ENCODE peak calls at places on chromosomes 13 and 19, in six cellular contexts. B is mucosa of descending colon, W is neural crest cell, G is T-helper 9 cell, N is EH, V is lower lobe of right lung. J is an unnamed sample.

GRCh38 chr19:48868196-48868886 is at the start of gene PLEKHA4:
- DNase-seq in B (peak), W (no peak), G (no peak), N (peak), V (peak), J (no peak)

GRCh38 chr19:11088508-11089253 is 582 bp upstream of the LDLR start:
- DNase-seq in B (peak), W (no peak), G (no peak), N (no peak), V (no peak), J (peak)

GRCh38 chr13:111080642-111081041 is 34.5 kb upstream of the ARHGEF7 start:
- DNase-seq in B (no peak), W (no peak), G (no peak), N (no peak), V (no peak), J (no peak)

GRCh38 chr19:3512562-3512961 is 6.5 kb downstream of the FZR1 start:
- DNase-seq in B (no peak), W (no peak), G (no peak), N (no peak), V (no peak), J (no peak)

GRCh38 chr19:14006766-14007562 is 844 bp upstream of the RFX1 start:
- DNase-seq in B (no peak), W (peak), G (no peak), N (no peak), V (peak), J (no peak)

GRCh38 chr13:42553098-42554046 is 20.6 kb upstream of the TNFSF11 start:
- DNase-seq in B (peak), W (no peak), G (no peak), N (peak), V (no peak), J (no peak)

GRCh38 chr13:102517959-102518358 is 78.8 kb upstream of the TPP2 start:
- DNase-seq in B (no peak), W (no peak), G (no peak), N (no peak), V (no peak), J (no peak)

GRCh38 chr13:113152894-113153809 is 5.3 kb upstream of the PROZ start:
- DNase-seq in B (peak), W (peak), G (peak), N (no peak), V (peak), J (peak)

GRCh38 chr13:40317980-40318327 is 348.5 kb downstream of the FOXO1 start:
- DNase-seq in B (no peak), W (no peak), G (no peak), N (no peak), V (no peak), J (no peak)

GRCh38 chr19:11451942-11452813 is 16.7 kb downstream of the PRKCSH start:
- DNase-seq in B (no peak), W (no peak), G (no peak), N (no peak), V (no peak), J (peak)

GRCh38 chr19:54481326-54481930 is 8.3 kb upstream of the CDC42EP5 start:
- DNase-seq in B (no peak), W (peak), G (peak), N (peak), V (no peak), J (peak)

GRCh38 chr19:4969772-4970531 is 1.0 kb downstream of the KDM4B start:
- DNase-seq in B (peak), W (no peak), G (no peak), N (peak), V (no peak), J (peak)

GRCh38 chr13:24128112-24128511 is 32.4 kb upstream of the SPATA13 start:
- DNase-seq in B (no peak), W (no peak), G (no peak), N (no peak), V (no peak), J (no peak)

GRCh38 chr13:81487151-81487550 is 1146.2 kb upstream of the SPRY2 start:
- DNase-seq in B (peak), W (peak), G (no peak), N (no peak), V (no peak), J (peak)

GRCh38 chr13:28753208-28753892 is 34.6 kb upstream of the SLC46A3 start:
- DNase-seq in B (peak), W (no peak), G (no peak), N (peak), V (peak), J (no peak)

GRCh38 chr13:89584058-89584457 is 1763.4 kb upstream of the MIR17HG start:
- DNase-seq in B (no peak), W (no peak), G (no peak), N (no peak), V (no peak), J (no peak)

GRCh38 chr13:20709782-20710181 is 6.3 kb downstream of the IL17D start:
- DNase-seq in B (no peak), W (no peak), G (no peak), N (no peak), V (no peak), J (no peak)

GRCh38 chr13:59086147-59086546 is 1077.6 kb downstream of the DIAPH3 start:
- DNase-seq in B (no peak), W (no peak), G (no peak), N (peak), V (no peak), J (no peak)

GRCh38 chr19:50933640-50934039 is 19.2 kb downstream of the KLK5 start:
- DNase-seq in B (no peak), W (no peak), G (no peak), N (peak), V (no peak), J (no peak)

GRCh38 chr13:48571121-48571901 is 38.4 kb upstream of the RCBTB2 start:
- DNase-seq in B (no peak), W (no peak), G (no peak), N (peak), V (no peak), J (no peak)